ENCODE peak calls at places on chromosomes 13 and 19, in nine cellular contexts. E, X, J, V, F, N, T, Q and C are unnamed samples.

GRCh38 chr19:17576758-17577532 is 21.5 kb downstream of the COLGALT1 start:
- DNase-seq in J (no peak), F (peak; percentile 38), N (peak; percentile 41), E (no peak), T (peak; percentile 20), Q (no peak), X (no peak), V (no peak), C (peak; percentile 65)

GRCh38 chr19:3403489-3404323 is 37.3 kb downstream of the NFIC start:
- DNase-seq in E (peak; percentile 51), Q (peak; percentile 97), V (no peak), T (no peak), X (peak; percentile 87), N (no peak), F (peak; percentile 87), J (no peak), C (peak; percentile 16)

GRCh38 chr13:43942301-43942700 is 62.6 kb downstream of the LACC1 start:
- DNase-seq in J (no peak), Q (peak; percentile 8), E (no peak), N (no peak), X (no peak), V (no peak), F (no peak), T (no peak), C (no peak)

GRCh38 chr13:46663644-46664043 is 110.7 kb downstream of the LRCH1 start:
- DNase-seq in F (no peak), N (no peak), Q (no peak), J (no peak), E (no peak), V (no peak), T (no peak), X (no peak), C (no peak)

GRCh38 chr13:74021507-74021906 is 112.7 kb downstream of the KLF12 start:
- DNase-seq in X (no peak), V (no peak), N (no peak), J (no peak), Q (no peak), F (no peak), E (no peak), T (no peak), C (no peak)

GRCh38 chr13:108263961-108264360 is 5.6 kb upstream of the TNFSF13B start:
- DNase-seq in X (no peak), E (no peak), J (no peak), V (no peak), N (no peak), Q (no peak), T (no peak), F (no peak), C (no peak)

GRCh38 chr19:32269831-32270230 is 75.6 kb upstream of the ZNF507 start:
- DNase-seq in N (peak; percentile 8), V (no peak), Q (no peak), F (no peak), E (no peak), J (no peak), T (no peak), X (no peak), C (no peak)

GRCh38 chr13:20610006-20610405 is 43.0 kb downstream of the IFT88 start:
- DNase-seq in J (no peak), T (no peak), N (no peak), X (no peak), E (no peak), F (no peak), Q (peak; percentile 46), V (no peak), C (no peak)

GRCh38 chr13:92719868-92720267 is 506.7 kb upstream of the GPC6 start:
- DNase-seq in X (no peak), J (peak; percentile 51), N (no peak), Q (peak; percentile 61), T (no peak), F (no peak), V (no peak), E (no peak), C (no peak)

GRCh38 chr13:37701972-37702371 is 103.4 kb upstream of the POSTN start:
- DNase-seq in T (no peak), F (peak; percentile 12), X (peak; percentile 98), J (no peak), Q (peak; percentile 98), E (peak; percentile 41), N (no peak), V (no peak), C (no peak)

GRCh38 chr19:52453324-52454094 is at the start of gene ZNF578:
- DNase-seq in Q (peak; percentile 91), F (peak; percentile 81), X (peak; percentile 23), J (peak; percentile 0), T (peak; percentile 83), N (no peak), V (peak; percentile 29), E (peak; percentile 66), C (no peak)

GRCh38 chr19:23118400-23118799 is 1.6 kb downstream of the ZNF730 start:
- DNase-seq in Q (no peak), E (no peak), F (no peak), N (no peak), X (no peak), J (no peak), V (no peak), T (no peak), C (peak; percentile 15)

GRCh38 chr19:43711751-43712355 is 4.0 kb upstream of the IRGC start:
- DNase-seq in V (no peak), Q (no peak), T (no peak), N (no peak), F (no peak), X (no peak), E (no peak), J (no peak), C (no peak)

GRCh38 chr13:95924389-95924994 is 128.7 kb downstream of the UGGT2 start:
- DNase-seq in J (no peak), N (no peak), V (no peak), T (no peak), F (no peak), X (peak; percentile 34), Q (peak; percentile 96), E (peak; percentile 58), C (no peak)

GRCh38 chr13:77893066-77893465 is 25.6 kb downstream of the EDNRB start:
- DNase-seq in N (no peak), F (no peak), T (no peak), E (no peak), X (no peak), J (no peak), V (no peak), Q (no peak), C (no peak)

GRCh38 chr19:42409477-42409876 is 17.7 kb downstream of the LIPE start:
- DNase-seq in Q (no peak), E (no peak), X (no peak), J (no peak), V (no peak), F (peak; percentile 34), N (no peak), T (no peak), C (no peak)

GRCh38 chr19:2394054-2394668 is 33.2 kb downstream of the TIMM13 start:
- DNase-seq in V (no peak), J (no peak), Q (peak; percentile 35), E (no peak), X (no peak), T (peak; percentile 11), N (peak; percentile 88), F (no peak), C (no peak)

GRCh38 chr13:26475176-26476110 is 82.0 kb upstream of the WASF3 start:
- DNase-seq in V (no peak), J (no peak), X (no peak), Q (no peak), F (no peak), T (no peak), E (no peak), N (no peak), C (no peak)

GRCh38 chr13:42652642-42653415 is 78.9 kb downstream of the TNFSF11 start:
- DNase-seq in V (no peak), Q (no peak), E (no peak), J (no peak), N (no peak), X (no peak), T (no peak), F (no peak), C (no peak)

GRCh38 chr19:42176649-42176989 is 40.9 kb downstream of the DEDD2 start:
- DNase-seq in Q (no peak), V (no peak), N (no peak), F (no peak), X (no peak), E (no peak), T (no peak), J (no peak), C (no peak)

GRCh38 chr19:7415163-7415856 is 66.6 kb downstream of the ARHGEF18 start:
- DNase-seq in X (no peak), E (no peak), J (no peak), N (no peak), T (no peak), F (peak; percentile 73), V (no peak), Q (peak; percentile 79), C (no peak)

GRCh38 chr13:70613295-70613694 is 505.0 kb upstream of the KLHL1 start:
- DNase-seq in F (no peak), N (no peak), V (no peak), X (no peak), J (no peak), E (no peak), T (no peak), Q (peak; percentile 37), C (no peak)

GRCh38 chr13:32824061-32824460 is 192.2 kb upstream of the KL start:
- DNase-seq in X (no peak), E (no peak), V (no peak), J (no peak), Q (no peak), F (no peak), T (no peak), N (no peak), C (no peak)

GRCh38 chr19:35347171-35347929 is at the start of gene FFAR1:
- DNase-seq in J (no peak), T (peak; percentile 51), Q (no peak), V (peak; percentile 27), E (no peak), X (no peak), F (peak; percentile 25), N (peak; percentile 82), C (peak; percentile 50)

GRCh38 chr19:33868821-33869412 is 72.2 kb downstream of the KCTD15 start:
- DNase-seq in F (peak; percentile 21), V (no peak), E (no peak), N (no peak), Q (peak; percentile 51), T (no peak), X (no peak), J (no peak), C (no peak)

GRCh38 chr19:3034845-3035541 is 5.9 kb upstream of the TLE2 start:
- DNase-seq in E (no peak), Q (peak; percentile 53), N (peak; percentile 61), F (peak; percentile 20), T (peak; percentile 68), J (no peak), V (peak; percentile 26), X (no peak), C (peak; percentile 70)

GRCh38 chr19:56309511-56310185 is 5.0 kb downstream of the ZSCAN5A start:
- DNase-seq in J (no peak), F (no peak), T (peak; percentile 59), N (peak; percentile 80), X (no peak), V (peak; percentile 35), E (no peak), Q (peak; percentile 67), C (peak; percentile 71)

GRCh38 chr19:44684892-44685847 is 13.8 kb upstream of the CEACAM16 start:
- DNase-seq in T (peak; percentile 12), N (no peak), X (peak; percentile 57), Q (peak; percentile 68), V (no peak), F (peak; percentile 29), J (no peak), E (peak; percentile 89), C (peak; percentile 12)

GRCh38 chr19:47760632-47760999 is 15.3 kb downstream of the NOP53 start:
- DNase-seq in J (no peak), T (no peak), E (no peak), F (no peak), Q (no peak), X (no peak), N (no peak), V (no peak), C (no peak)

GRCh38 chr13:47426126-47426849 is 529.4 kb upstream of the HTR2A start:
- DNase-seq in Q (peak; percentile 92), N (no peak), F (peak; percentile 19), T (no peak), E (no peak), X (no peak), V (no peak), J (no peak), C (no peak)